ENCODE peak calls at places on chromosomes 3 and 15, in seven cellular contexts. One of them, this sample, is unnamed.

GRCh38 chr3:187368251-187368733 is at the start of gene RTP4:
- DNase-seq in GM10248: peak; percentile 66
- DNase-seq in activated B cell treated with CpG ODN at 0.5 μM for 24 hours: peak; percentile 23
- DNase-seq in progenitor cell of endocrine pancreas: no peak
- DNase-seq in GM06990: peak; percentile 65
- DNase-seq in endothelial cell: no peak
- DNase-seq in cardiac muscle cell: peak; percentile 57
- DNase-seq in this sample: no peak

GRCh38 chr3:81602781-81603180 is 158.7 kb downstream of the GBE1 start:
- DNase-seq in GM10248: no peak
- DNase-seq in activated B cell treated with CpG ODN at 0.5 μM for 24 hours: no peak
- DNase-seq in progenitor cell of endocrine pancreas: no peak
- DNase-seq in GM06990: no peak
- DNase-seq in endothelial cell: no peak
- DNase-seq in cardiac muscle cell: peak; percentile 48
- DNase-seq in this sample: no peak

GRCh38 chr15:28094732-28095521 is 4.2 kb downstream of the OCA2 start:
- DNase-seq in GM10248: no peak
- DNase-seq in activated B cell treated with CpG ODN at 0.5 μM for 24 hours: peak; percentile 35
- DNase-seq in progenitor cell of endocrine pancreas: peak; percentile 22
- DNase-seq in GM06990: no peak
- DNase-seq in endothelial cell: peak; percentile 29
- DNase-seq in cardiac muscle cell: no peak
- DNase-seq in this sample: no peak

GRCh38 chr3:114221165-114221880 is 16.1 kb downstream of the ZNF80 start:
- DNase-seq in GM10248: no peak
- DNase-seq in activated B cell treated with CpG ODN at 0.5 μM for 24 hours: no peak
- DNase-seq in progenitor cell of endocrine pancreas: no peak
- DNase-seq in GM06990: peak; percentile 25
- DNase-seq in endothelial cell: no peak
- DNase-seq in cardiac muscle cell: peak; percentile 95
- DNase-seq in this sample: no peak

GRCh38 chr3:177596248-177596821 is 399.1 kb upstream of the TBL1XR1 start:
- DNase-seq in GM10248: no peak
- DNase-seq in activated B cell treated with CpG ODN at 0.5 μM for 24 hours: no peak
- DNase-seq in progenitor cell of endocrine pancreas: no peak
- DNase-seq in GM06990: no peak
- DNase-seq in endothelial cell: no peak
- DNase-seq in cardiac muscle cell: peak; percentile 28
- DNase-seq in this sample: no peak

GRCh38 chr3:172313671-172314070 is 134.6 kb downstream of the GHSR start:
- DNase-seq in GM10248: no peak
- DNase-seq in activated B cell treated with CpG ODN at 0.5 μM for 24 hours: no peak
- DNase-seq in progenitor cell of endocrine pancreas: no peak
- DNase-seq in GM06990: no peak
- DNase-seq in endothelial cell: no peak
- DNase-seq in cardiac muscle cell: no peak
- DNase-seq in this sample: no peak

GRCh38 chr15:87711011-87711410 is 545.5 kb downstream of the NTRK3 start:
- DNase-seq in GM10248: no peak
- DNase-seq in activated B cell treated with CpG ODN at 0.5 μM for 24 hours: no peak
- DNase-seq in progenitor cell of endocrine pancreas: no peak
- DNase-seq in GM06990: no peak
- DNase-seq in endothelial cell: no peak
- DNase-seq in cardiac muscle cell: peak; percentile 66
- DNase-seq in this sample: no peak

GRCh38 chr3:24640330-24640877 is 145.8 kb upstream of the THRB start:
- DNase-seq in GM10248: no peak
- DNase-seq in activated B cell treated with CpG ODN at 0.5 μM for 24 hours: no peak
- DNase-seq in progenitor cell of endocrine pancreas: no peak
- DNase-seq in GM06990: no peak
- DNase-seq in endothelial cell: no peak
- DNase-seq in cardiac muscle cell: peak; percentile 64
- DNase-seq in this sample: peak; percentile 32

GRCh38 chr15:41873711-41874110 is 20.1 kb downstream of the SPTBN5 start:
- DNase-seq in GM10248: no peak
- DNase-seq in activated B cell treated with CpG ODN at 0.5 μM for 24 hours: no peak
- DNase-seq in progenitor cell of endocrine pancreas: no peak
- DNase-seq in GM06990: no peak
- DNase-seq in endothelial cell: no peak
- DNase-seq in cardiac muscle cell: no peak
- DNase-seq in this sample: no peak

GRCh38 chr3:24259901-24260512 is 234.6 kb downstream of the THRB start:
- DNase-seq in GM10248: no peak
- DNase-seq in activated B cell treated with CpG ODN at 0.5 μM for 24 hours: no peak
- DNase-seq in progenitor cell of endocrine pancreas: no peak
- DNase-seq in GM06990: no peak
- DNase-seq in endothelial cell: no peak
- DNase-seq in cardiac muscle cell: peak; percentile 71
- DNase-seq in this sample: no peak

DNA sequence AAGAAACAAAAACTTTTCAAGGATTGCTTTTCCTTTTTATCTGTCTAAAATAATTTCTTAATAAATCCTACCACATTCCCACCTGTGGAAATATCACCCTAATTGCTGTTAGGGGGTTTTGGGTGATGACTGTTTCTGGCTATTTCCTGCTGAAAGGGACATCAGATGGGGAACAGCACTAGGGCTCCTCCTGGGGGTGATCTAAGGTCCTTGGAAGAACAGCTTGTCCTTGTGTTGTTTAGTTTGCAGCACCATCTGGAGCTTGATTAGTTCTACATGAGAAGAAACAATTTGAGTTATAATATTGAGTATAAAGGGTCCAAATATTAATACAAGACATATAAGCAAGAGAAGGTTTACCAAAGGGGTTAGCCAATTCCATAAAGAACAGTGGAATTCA is 18.7 kb downstream of the OR5H15 start:
- DNase-seq in GM10248: no peak
- DNase-seq in activated B cell treated with CpG ODN at 0.5 μM for 24 hours: no peak
- DNase-seq in progenitor cell of endocrine pancreas: no peak
- DNase-seq in GM06990: no peak
- DNase-seq in endothelial cell: no peak
- DNase-seq in cardiac muscle cell: no peak
- DNase-seq in this sample: peak; percentile 20
- TF ChIP-seq CTCF in GM10248: no peak
- TF ChIP-seq CTCF in activated B cell treated with CpG ODN at 0.5 μM for 24 hours: no peak
- TF ChIP-seq CTCF in progenitor cell of endocrine pancreas: peak; percentile 22
- TF ChIP-seq CTCF in GM06990: peak; percentile 32
- TF ChIP-seq CTCF in endothelial cell: no peak
- TF ChIP-seq CTCF in cardiac muscle cell: no peak
- TF ChIP-seq CTCF in this sample: no peak

GRCh38 chr15:59173194-59173593 is 33.4 kb upstream of the LDHAL6B start:
- DNase-seq in GM10248: no peak
- DNase-seq in activated B cell treated with CpG ODN at 0.5 μM for 24 hours: no peak
- DNase-seq in progenitor cell of endocrine pancreas: no peak
- DNase-seq in GM06990: no peak
- DNase-seq in endothelial cell: no peak
- DNase-seq in cardiac muscle cell: no peak
- DNase-seq in this sample: no peak

GRCh38 chr15:59170998-59171397 is 35.6 kb upstream of the LDHAL6B start:
- DNase-seq in GM10248: no peak
- DNase-seq in activated B cell treated with CpG ODN at 0.5 μM for 24 hours: no peak
- DNase-seq in progenitor cell of endocrine pancreas: no peak
- DNase-seq in GM06990: no peak
- DNase-seq in endothelial cell: no peak
- DNase-seq in cardiac muscle cell: no peak
- DNase-seq in this sample: no peak

GRCh38 chr15:59174161-59174845 is 32.3 kb upstream of the LDHAL6B start:
- DNase-seq in GM10248: no peak
- DNase-seq in activated B cell treated with CpG ODN at 0.5 μM for 24 hours: no peak
- DNase-seq in progenitor cell of endocrine pancreas: no peak
- DNase-seq in GM06990: no peak
- DNase-seq in endothelial cell: no peak
- DNase-seq in cardiac muscle cell: no peak
- DNase-seq in this sample: no peak

GRCh38 chr15:59170295-59170881 is 36.3 kb upstream of the LDHAL6B start:
- DNase-seq in GM10248: no peak
- DNase-seq in activated B cell treated with CpG ODN at 0.5 μM for 24 hours: no peak
- DNase-seq in progenitor cell of endocrine pancreas: no peak
- DNase-seq in GM06990: no peak
- DNase-seq in endothelial cell: peak; percentile 19
- DNase-seq in cardiac muscle cell: peak; percentile 45
- DNase-seq in this sample: no peak

GRCh38 chr15:59172289-59172901 is 34.2 kb upstream of the LDHAL6B start:
- DNase-seq in GM10248: no peak
- DNase-seq in activated B cell treated with CpG ODN at 0.5 μM for 24 hours: no peak
- DNase-seq in progenitor cell of endocrine pancreas: no peak
- DNase-seq in GM06990: no peak
- DNase-seq in endothelial cell: no peak
- DNase-seq in cardiac muscle cell: no peak
- DNase-seq in this sample: no peak
- TF ChIP-seq CTCF in GM10248: no peak
- TF ChIP-seq CTCF in activated B cell treated with CpG ODN at 0.5 μM for 24 hours: no peak
- TF ChIP-seq CTCF in progenitor cell of endocrine pancreas: peak; percentile 24
- TF ChIP-seq CTCF in GM06990: no peak
- TF ChIP-seq CTCF in endothelial cell: no peak
- TF ChIP-seq CTCF in cardiac muscle cell: no peak
- TF ChIP-seq CTCF in this sample: no peak

GRCh38 chr15:78679089-78679511 is 38.1 kb upstream of the CHRNB4 start:
- DNase-seq in GM10248: no peak
- DNase-seq in activated B cell treated with CpG ODN at 0.5 μM for 24 hours: no peak
- DNase-seq in progenitor cell of endocrine pancreas: no peak
- DNase-seq in GM06990: peak; percentile 16
- DNase-seq in endothelial cell: no peak
- DNase-seq in cardiac muscle cell: no peak
- DNase-seq in this sample: no peak
- TF ChIP-seq CTCF in GM10248: no peak
- TF ChIP-seq CTCF in activated B cell treated with CpG ODN at 0.5 μM for 24 hours: no peak
- TF ChIP-seq CTCF in progenitor cell of endocrine pancreas: no peak
- TF ChIP-seq CTCF in GM06990: no peak
- TF ChIP-seq CTCF in endothelial cell: no peak
- TF ChIP-seq CTCF in cardiac muscle cell: no peak
- TF ChIP-seq CTCF in this sample: no peak

DNA sequence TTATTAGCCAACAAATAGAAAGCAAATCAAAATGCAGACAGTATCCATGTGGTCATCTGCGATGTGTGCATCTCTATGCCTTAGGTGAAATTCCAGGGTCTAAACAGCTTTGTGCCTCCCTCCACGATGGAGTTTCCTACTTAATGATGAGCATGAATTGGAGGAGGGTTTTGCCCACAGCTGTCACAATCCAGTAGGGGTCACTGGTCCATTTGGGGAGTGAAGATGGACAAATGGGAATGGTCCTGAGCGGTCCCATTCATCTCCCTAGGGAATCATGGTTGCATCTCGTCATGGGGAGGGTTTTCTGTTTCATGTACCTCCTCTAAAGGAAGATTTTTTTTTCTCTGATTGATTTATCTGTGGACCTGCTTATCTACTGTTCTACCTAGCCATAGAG is 358.0 kb downstream of the PTPRG start:
- DNase-seq in GM10248: no peak
- DNase-seq in activated B cell treated with CpG ODN at 0.5 μM for 24 hours: no peak
- DNase-seq in progenitor cell of endocrine pancreas: no peak
- DNase-seq in GM06990: no peak
- DNase-seq in endothelial cell: no peak
- DNase-seq in cardiac muscle cell: no peak
- DNase-seq in this sample: no peak
- TF ChIP-seq CTCF in GM10248: no peak
- TF ChIP-seq CTCF in activated B cell treated with CpG ODN at 0.5 μM for 24 hours: no peak
- TF ChIP-seq CTCF in progenitor cell of endocrine pancreas: no peak
- TF ChIP-seq CTCF in GM06990: no peak
- TF ChIP-seq CTCF in endothelial cell: no peak
- TF ChIP-seq CTCF in cardiac muscle cell: no peak
- TF ChIP-seq CTCF in this sample: no peak

DNA sequence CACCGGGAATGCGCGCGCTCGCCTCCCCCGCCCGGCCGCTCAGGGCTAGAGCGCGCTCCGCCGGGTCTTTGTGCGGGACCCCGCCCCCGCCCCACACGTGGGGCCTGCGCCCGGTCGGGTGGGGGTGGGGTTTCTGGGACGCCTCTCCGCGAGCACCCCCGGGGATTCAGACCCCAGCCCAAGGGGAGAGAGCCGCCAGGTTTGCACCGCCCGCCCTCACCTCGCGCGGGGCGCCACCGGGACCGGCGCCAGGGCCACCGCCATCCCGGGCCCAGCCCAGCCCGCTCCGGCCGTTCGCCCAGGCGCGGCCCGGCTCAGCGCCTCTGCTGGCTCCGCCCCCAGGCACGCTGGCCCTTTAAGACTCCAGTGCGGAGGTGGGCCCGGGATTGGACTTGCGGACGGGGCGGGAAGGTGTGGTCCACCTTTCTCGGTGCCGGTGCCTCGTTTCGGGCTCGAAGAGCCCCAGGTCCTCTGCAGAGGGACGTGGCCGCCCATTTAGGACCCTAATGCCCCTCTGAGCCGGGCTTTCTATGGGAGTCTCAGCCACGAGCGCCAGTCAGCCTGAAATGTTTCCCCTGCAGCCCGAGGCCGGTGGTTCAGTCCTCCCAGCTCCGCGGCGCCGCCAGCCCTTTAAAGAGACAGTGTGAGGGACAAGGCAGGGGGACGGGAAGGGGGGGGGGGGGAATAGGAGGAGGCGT is 1.2 kb downstream of the HYAL2 start:
- DNase-seq in GM10248: peak; percentile 91
- DNase-seq in activated B cell treated with CpG ODN at 0.5 μM for 24 hours: peak; percentile 88
- DNase-seq in progenitor cell of endocrine pancreas: peak; percentile 76
- DNase-seq in GM06990: peak; percentile 92
- DNase-seq in endothelial cell: peak; percentile 75
- DNase-seq in cardiac muscle cell: peak; percentile 93
- DNase-seq in this sample: peak; percentile 92
- TF ChIP-seq CTCF in GM10248: no peak
- TF ChIP-seq CTCF in activated B cell treated with CpG ODN at 0.5 μM for 24 hours: no peak
- TF ChIP-seq CTCF in progenitor cell of endocrine pancreas: no peak
- TF ChIP-seq CTCF in GM06990: no peak
- TF ChIP-seq CTCF in endothelial cell: no peak
- TF ChIP-seq CTCF in cardiac muscle cell: no peak
- TF ChIP-seq CTCF in this sample: no peak

DNA sequence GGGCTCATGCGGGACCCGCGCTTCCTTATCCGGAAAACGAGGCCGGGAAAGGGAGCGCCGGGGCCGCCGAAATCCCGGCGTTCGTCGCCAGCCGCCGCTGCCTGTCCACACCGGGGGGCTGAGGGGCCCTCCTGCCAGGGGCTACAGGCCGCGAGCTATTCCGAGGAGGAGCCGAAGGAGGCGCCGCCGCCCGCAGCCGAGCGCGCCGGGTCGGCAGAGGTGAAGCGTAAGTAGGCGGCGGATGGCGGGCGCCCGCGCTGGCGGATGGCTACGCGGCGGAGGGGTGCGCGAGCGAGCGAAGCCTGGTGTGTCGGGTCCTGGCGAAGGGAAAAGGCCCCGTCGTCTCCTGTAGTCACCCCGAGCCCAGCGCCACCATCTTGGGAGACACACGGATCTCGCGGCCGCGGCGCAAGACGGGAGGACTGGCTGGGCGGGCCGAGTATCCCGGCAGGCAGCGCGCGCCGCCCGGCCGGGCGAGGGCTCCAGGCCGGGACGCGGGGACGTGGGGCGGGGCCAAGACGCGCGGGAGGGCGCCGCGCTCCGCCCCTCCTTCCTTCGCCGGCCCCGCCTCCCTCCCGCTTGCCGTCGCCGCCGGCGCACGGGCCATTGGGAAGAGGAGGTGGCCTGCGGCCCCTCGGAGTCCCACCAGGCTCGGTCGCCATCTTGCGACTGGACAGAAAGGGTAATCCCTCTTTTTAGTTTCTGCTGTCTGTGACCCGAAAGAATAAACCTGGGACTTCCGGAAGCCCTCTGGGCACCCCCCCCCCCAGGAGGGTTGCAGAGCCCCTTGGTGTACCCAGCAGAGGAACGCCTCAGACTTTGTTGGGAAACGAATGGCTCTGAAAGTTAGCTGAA is at the start of gene UBE3A:
- DNase-seq in GM10248: peak; percentile 94
- DNase-seq in activated B cell treated with CpG ODN at 0.5 μM for 24 hours: peak; percentile 93
- DNase-seq in progenitor cell of endocrine pancreas: peak; percentile 83
- DNase-seq in GM06990: peak; percentile 96
- DNase-seq in endothelial cell: peak; percentile 96
- DNase-seq in cardiac muscle cell: peak; percentile 97
- DNase-seq in this sample: peak; percentile 97
- TF ChIP-seq CTCF in GM10248: peak; percentile 29
- TF ChIP-seq CTCF in activated B cell treated with CpG ODN at 0.5 μM for 24 hours: no peak
- TF ChIP-seq CTCF in progenitor cell of endocrine pancreas: no peak
- TF ChIP-seq CTCF in GM06990: peak; percentile 9
- TF ChIP-seq CTCF in endothelial cell: no peak
- TF ChIP-seq CTCF in cardiac muscle cell: peak; percentile 29
- TF ChIP-seq CTCF in this sample: peak; percentile 5

This sample was measured in Caco-2.